ENCODE peak calls at places on chromosomes 2 and 18, in four cellular contexts. A, R, L and D are unnamed samples.

GRCh38 chr2:37110306-37111212 is 26.2 kb downstream of the GPATCH11 start:
- DNase-seq in A (no peak), R (no peak), L (no peak), D (peak)

GRCh38 chr2:138381373-138381772 is 120.2 kb upstream of the SPOPL start:
- DNase-seq in A (no peak), R (no peak), L (no peak), D (no peak)

GRCh38 chr18:48736316-48736715 is 197.5 kb downstream of the CTIF start:
- DNase-seq in A (no peak), R (peak), L (no peak), D (no peak)

GRCh38 chr2:6072757-6073156 is 380.6 kb downstream of the SOX11 start:
- DNase-seq in A (no peak), R (no peak), L (no peak), D (no peak)

GRCh38 chr2:48589170-48589767 is 28.4 kb upstream of the GTF2A1L start:
- DNase-seq in A (peak), R (peak), L (peak), D (peak)

GRCh38 chr2:25671622-25672021 is 1.8 kb downstream of the DTNB start:
- DNase-seq in A (no peak), R (no peak), L (no peak), D (no peak)

GRCh38 chr2:27724905-27725693 is 46.4 kb upstream of the MRPL33 start:
- DNase-seq in A (no peak), R (peak), L (no peak), D (no peak)

GRCh38 chr2:238024986-238025385 is 35.8 kb upstream of the SCLY start:
- DNase-seq in A (no peak), R (peak), L (no peak), D (peak)

GRCh38 chr2:210128961-210129360 is 42.2 kb downstream of the KANSL1L start:
- DNase-seq in A (peak), R (no peak), L (no peak), D (no peak)

GRCh38 chr2:5187283-5187682 is 504.9 kb upstream of the SOX11 start:
- DNase-seq in A (no peak), R (no peak), L (no peak), D (no peak)

GRCh38 chr2:230904856-230905447 is 20.1 kb downstream of the GPR55 start:
- DNase-seq in A (peak), R (no peak), L (no peak), D (no peak)

GRCh38 chr18:41753826-41754225 is 201.2 kb upstream of the PIK3C3 start:
- DNase-seq in A (no peak), R (peak), L (no peak), D (no peak)